ENCODE peak calls at places on chromosomes 1 and 21, in ten cellular contexts. One of them, this sample, is unnamed.
A peak's percentile ranks its signal among the peaks of the same experiment; 100 is the strongest.

GRCh38 chr21:37737497-37737896 is 178.8 kb downstream of the KCNJ6 start:
- DNase-seq in HFF-Myc: no peak
- DNase-seq in adipocyte: no peak
- DNase-seq in activated CD4-positive, CD25-positive, alpha-beta regulatory T cell treated with anti-CD3 and anti-CD28 coated beads, Interleukin-2, amount 50 U/mL, for 72 hours: no peak
- DNase-seq in stimulated activated CD4-positive, alpha-beta T cell treated with anti-CD3 and anti-CD28 coated beads, Interleukin-1b, Interleukin-23, amount 100 ng/mL, for 4 hours: no peak
- DNase-seq in transverse colon: no peak
- DNase-seq in mesothelial cell of epicardium: no peak
- DNase-seq in HTR-8/SVneo: no peak
- DNase-seq in NCI-H510A: no peak
- DNase-seq in iPS-NIHi11: no peak
- DNase-seq in this sample: no peak

GRCh38 chr1:192588546-192588945 is 13.0 kb downstream of the RGS1 start:
- DNase-seq in HFF-Myc: no peak
- DNase-seq in adipocyte: no peak
- DNase-seq in activated CD4-positive, CD25-positive, alpha-beta regulatory T cell treated with anti-CD3 and anti-CD28 coated beads, Interleukin-2, amount 50 U/mL, for 72 hours: no peak
- DNase-seq in stimulated activated CD4-positive, alpha-beta T cell treated with anti-CD3 and anti-CD28 coated beads, Interleukin-1b, Interleukin-23, amount 100 ng/mL, for 4 hours: no peak
- DNase-seq in transverse colon: no peak
- DNase-seq in mesothelial cell of epicardium: no peak
- DNase-seq in HTR-8/SVneo: no peak
- DNase-seq in NCI-H510A: no peak
- DNase-seq in iPS-NIHi11: no peak
- DNase-seq in this sample: no peak

GRCh38 chr1:82319526-82319925 is 518.8 kb downstream of the ADGRL2 start:
- DNase-seq in HFF-Myc: no peak
- DNase-seq in adipocyte: peak; percentile 47
- DNase-seq in activated CD4-positive, CD25-positive, alpha-beta regulatory T cell treated with anti-CD3 and anti-CD28 coated beads, Interleukin-2, amount 50 U/mL, for 72 hours: no peak
- DNase-seq in stimulated activated CD4-positive, alpha-beta T cell treated with anti-CD3 and anti-CD28 coated beads, Interleukin-1b, Interleukin-23, amount 100 ng/mL, for 4 hours: no peak
- DNase-seq in transverse colon: no peak
- DNase-seq in mesothelial cell of epicardium: no peak
- DNase-seq in HTR-8/SVneo: no peak
- DNase-seq in NCI-H510A: no peak
- DNase-seq in iPS-NIHi11: no peak
- DNase-seq in this sample: no peak

GRCh38 chr1:198359024-198359653 is 181.3 kb downstream of the ATP6V1G3 start:
- DNase-seq in HFF-Myc: no peak
- DNase-seq in adipocyte: peak; percentile 32
- DNase-seq in activated CD4-positive, CD25-positive, alpha-beta regulatory T cell treated with anti-CD3 and anti-CD28 coated beads, Interleukin-2, amount 50 U/mL, for 72 hours: no peak
- DNase-seq in stimulated activated CD4-positive, alpha-beta T cell treated with anti-CD3 and anti-CD28 coated beads, Interleukin-1b, Interleukin-23, amount 100 ng/mL, for 4 hours: no peak
- DNase-seq in transverse colon: no peak
- DNase-seq in mesothelial cell of epicardium: no peak
- DNase-seq in HTR-8/SVneo: no peak
- DNase-seq in NCI-H510A: no peak
- DNase-seq in iPS-NIHi11: no peak
- DNase-seq in this sample: no peak

GRCh38 chr21:25296239-25296638 is 311.0 kb downstream of the MRPL39 start:
- DNase-seq in HFF-Myc: no peak
- DNase-seq in adipocyte: peak; percentile 11
- DNase-seq in activated CD4-positive, CD25-positive, alpha-beta regulatory T cell treated with anti-CD3 and anti-CD28 coated beads, Interleukin-2, amount 50 U/mL, for 72 hours: no peak
- DNase-seq in stimulated activated CD4-positive, alpha-beta T cell treated with anti-CD3 and anti-CD28 coated beads, Interleukin-1b, Interleukin-23, amount 100 ng/mL, for 4 hours: no peak
- DNase-seq in transverse colon: no peak
- DNase-seq in mesothelial cell of epicardium: no peak
- DNase-seq in HTR-8/SVneo: no peak
- DNase-seq in NCI-H510A: no peak
- DNase-seq in iPS-NIHi11: no peak
- DNase-seq in this sample: no peak

GRCh38 chr1:248858096-248858890 is 592 bp downstream of the ZNF692 start:
- DNase-seq in HFF-Myc: no peak
- DNase-seq in adipocyte: peak; percentile 81
- DNase-seq in activated CD4-positive, CD25-positive, alpha-beta regulatory T cell treated with anti-CD3 and anti-CD28 coated beads, Interleukin-2, amount 50 U/mL, for 72 hours: peak; percentile 55
- DNase-seq in stimulated activated CD4-positive, alpha-beta T cell treated with anti-CD3 and anti-CD28 coated beads, Interleukin-1b, Interleukin-23, amount 100 ng/mL, for 4 hours: no peak
- DNase-seq in transverse colon: peak; percentile 79
- DNase-seq in mesothelial cell of epicardium: peak; percentile 79
- DNase-seq in HTR-8/SVneo: peak; percentile 35
- DNase-seq in NCI-H510A: peak; percentile 43
- DNase-seq in iPS-NIHi11: peak; percentile 85
- DNase-seq in this sample: peak; percentile 75

GRCh38 chr1:183234660-183235476 is 48.8 kb downstream of the LAMC2 start:
- DNase-seq in HFF-Myc: peak; percentile 89
- DNase-seq in adipocyte: peak; percentile 94
- DNase-seq in activated CD4-positive, CD25-positive, alpha-beta regulatory T cell treated with anti-CD3 and anti-CD28 coated beads, Interleukin-2, amount 50 U/mL, for 72 hours: no peak
- DNase-seq in stimulated activated CD4-positive, alpha-beta T cell treated with anti-CD3 and anti-CD28 coated beads, Interleukin-1b, Interleukin-23, amount 100 ng/mL, for 4 hours: no peak
- DNase-seq in transverse colon: peak; percentile 33
- DNase-seq in mesothelial cell of epicardium: peak; percentile 68
- DNase-seq in HTR-8/SVneo: peak; percentile 78
- DNase-seq in NCI-H510A: no peak
- DNase-seq in iPS-NIHi11: peak; percentile 79
- DNase-seq in this sample: peak; percentile 88

GRCh38 chr1:70202173-70202758 is 3.1 kb downstream of the LRRC40 start:
- DNase-seq in HFF-Myc: no peak
- DNase-seq in adipocyte: no peak
- DNase-seq in activated CD4-positive, CD25-positive, alpha-beta regulatory T cell treated with anti-CD3 and anti-CD28 coated beads, Interleukin-2, amount 50 U/mL, for 72 hours: no peak
- DNase-seq in stimulated activated CD4-positive, alpha-beta T cell treated with anti-CD3 and anti-CD28 coated beads, Interleukin-1b, Interleukin-23, amount 100 ng/mL, for 4 hours: no peak
- DNase-seq in transverse colon: no peak
- DNase-seq in mesothelial cell of epicardium: no peak
- DNase-seq in HTR-8/SVneo: no peak
- DNase-seq in NCI-H510A: no peak
- DNase-seq in iPS-NIHi11: no peak
- DNase-seq in this sample: no peak

GRCh38 chr1:80509965-80510522 is 1290.7 kb upstream of the ADGRL2 start:
- DNase-seq in HFF-Myc: no peak
- DNase-seq in adipocyte: no peak
- DNase-seq in activated CD4-positive, CD25-positive, alpha-beta regulatory T cell treated with anti-CD3 and anti-CD28 coated beads, Interleukin-2, amount 50 U/mL, for 72 hours: no peak
- DNase-seq in stimulated activated CD4-positive, alpha-beta T cell treated with anti-CD3 and anti-CD28 coated beads, Interleukin-1b, Interleukin-23, amount 100 ng/mL, for 4 hours: no peak
- DNase-seq in transverse colon: no peak
- DNase-seq in mesothelial cell of epicardium: no peak
- DNase-seq in HTR-8/SVneo: no peak
- DNase-seq in NCI-H510A: no peak
- DNase-seq in iPS-NIHi11: peak; percentile 41
- DNase-seq in this sample: no peak

GRCh38 chr1:208242829-208243521 is 1.2 kb downstream of the PLXNA2 start:
- DNase-seq in HFF-Myc: no peak
- DNase-seq in adipocyte: peak; percentile 67
- DNase-seq in activated CD4-positive, CD25-positive, alpha-beta regulatory T cell treated with anti-CD3 and anti-CD28 coated beads, Interleukin-2, amount 50 U/mL, for 72 hours: no peak
- DNase-seq in stimulated activated CD4-positive, alpha-beta T cell treated with anti-CD3 and anti-CD28 coated beads, Interleukin-1b, Interleukin-23, amount 100 ng/mL, for 4 hours: no peak
- DNase-seq in transverse colon: peak; percentile 45
- DNase-seq in mesothelial cell of epicardium: peak; percentile 63
- DNase-seq in HTR-8/SVneo: no peak
- DNase-seq in NCI-H510A: no peak
- DNase-seq in iPS-NIHi11: peak; percentile 52
- DNase-seq in this sample: no peak

GRCh38 chr1:205991237-205991636 is 12.0 kb downstream of the RAB7B start:
- DNase-seq in HFF-Myc: no peak
- DNase-seq in adipocyte: peak; percentile 30
- DNase-seq in activated CD4-positive, CD25-positive, alpha-beta regulatory T cell treated with anti-CD3 and anti-CD28 coated beads, Interleukin-2, amount 50 U/mL, for 72 hours: no peak
- DNase-seq in stimulated activated CD4-positive, alpha-beta T cell treated with anti-CD3 and anti-CD28 coated beads, Interleukin-1b, Interleukin-23, amount 100 ng/mL, for 4 hours: no peak
- DNase-seq in transverse colon: no peak
- DNase-seq in mesothelial cell of epicardium: no peak
- DNase-seq in HTR-8/SVneo: no peak
- DNase-seq in NCI-H510A: no peak
- DNase-seq in iPS-NIHi11: no peak
- DNase-seq in this sample: no peak

GRCh38 chr1:150973826-150974579 is 632 bp downstream of the CERS2 start:
- DNase-seq in HFF-Myc: no peak
- DNase-seq in adipocyte: peak; percentile 70
- DNase-seq in activated CD4-positive, CD25-positive, alpha-beta regulatory T cell treated with anti-CD3 and anti-CD28 coated beads, Interleukin-2, amount 50 U/mL, for 72 hours: peak; percentile 51
- DNase-seq in stimulated activated CD4-positive, alpha-beta T cell treated with anti-CD3 and anti-CD28 coated beads, Interleukin-1b, Interleukin-23, amount 100 ng/mL, for 4 hours: peak; percentile 33
- DNase-seq in transverse colon: peak; percentile 56
- DNase-seq in mesothelial cell of epicardium: peak; percentile 59
- DNase-seq in HTR-8/SVneo: no peak
- DNase-seq in NCI-H510A: no peak
- DNase-seq in iPS-NIHi11: peak; percentile 60
- DNase-seq in this sample: peak; percentile 90

GRCh38 chr21:34345892-34346291 is 17.9 kb upstream of the KCNE2 start:
- DNase-seq in HFF-Myc: no peak
- DNase-seq in adipocyte: peak; percentile 47
- DNase-seq in activated CD4-positive, CD25-positive, alpha-beta regulatory T cell treated with anti-CD3 and anti-CD28 coated beads, Interleukin-2, amount 50 U/mL, for 72 hours: no peak
- DNase-seq in stimulated activated CD4-positive, alpha-beta T cell treated with anti-CD3 and anti-CD28 coated beads, Interleukin-1b, Interleukin-23, amount 100 ng/mL, for 4 hours: no peak
- DNase-seq in transverse colon: no peak
- DNase-seq in mesothelial cell of epicardium: no peak
- DNase-seq in HTR-8/SVneo: no peak
- DNase-seq in NCI-H510A: no peak
- DNase-seq in iPS-NIHi11: no peak
- DNase-seq in this sample: no peak

GRCh38 chr1:201499795-201500669 is 6.9 kb downstream of the CSRP1 start:
- DNase-seq in HFF-Myc: no peak
- DNase-seq in adipocyte: no peak
- DNase-seq in activated CD4-positive, CD25-positive, alpha-beta regulatory T cell treated with anti-CD3 and anti-CD28 coated beads, Interleukin-2, amount 50 U/mL, for 72 hours: no peak
- DNase-seq in stimulated activated CD4-positive, alpha-beta T cell treated with anti-CD3 and anti-CD28 coated beads, Interleukin-1b, Interleukin-23, amount 100 ng/mL, for 4 hours: no peak
- DNase-seq in transverse colon: no peak
- DNase-seq in mesothelial cell of epicardium: no peak
- DNase-seq in HTR-8/SVneo: no peak
- DNase-seq in NCI-H510A: no peak
- DNase-seq in iPS-NIHi11: no peak
- DNase-seq in this sample: no peak

GRCh38 chr21:15455819-15456462 is 273.8 kb upstream of the USP25 start:
- DNase-seq in HFF-Myc: no peak
- DNase-seq in adipocyte: no peak
- DNase-seq in activated CD4-positive, CD25-positive, alpha-beta regulatory T cell treated with anti-CD3 and anti-CD28 coated beads, Interleukin-2, amount 50 U/mL, for 72 hours: no peak
- DNase-seq in stimulated activated CD4-positive, alpha-beta T cell treated with anti-CD3 and anti-CD28 coated beads, Interleukin-1b, Interleukin-23, amount 100 ng/mL, for 4 hours: no peak
- DNase-seq in transverse colon: peak; percentile 87
- DNase-seq in mesothelial cell of epicardium: no peak
- DNase-seq in HTR-8/SVneo: no peak
- DNase-seq in NCI-H510A: no peak
- DNase-seq in iPS-NIHi11: no peak
- DNase-seq in this sample: no peak

GRCh38 chr1:231460614-231461013 is 38.5 kb upstream of the EGLN1 start:
- DNase-seq in HFF-Myc: no peak
- DNase-seq in adipocyte: no peak
- DNase-seq in activated CD4-positive, CD25-positive, alpha-beta regulatory T cell treated with anti-CD3 and anti-CD28 coated beads, Interleukin-2, amount 50 U/mL, for 72 hours: no peak
- DNase-seq in stimulated activated CD4-positive, alpha-beta T cell treated with anti-CD3 and anti-CD28 coated beads, Interleukin-1b, Interleukin-23, amount 100 ng/mL, for 4 hours: peak; percentile 46
- DNase-seq in transverse colon: peak; percentile 11
- DNase-seq in mesothelial cell of epicardium: no peak
- DNase-seq in HTR-8/SVneo: no peak
- DNase-seq in NCI-H510A: no peak
- DNase-seq in iPS-NIHi11: no peak
- DNase-seq in this sample: no peak

GRCh38 chr1:9782116-9782751 is 41.5 kb downstream of the CLSTN1 start:
- DNase-seq in HFF-Myc: no peak
- DNase-seq in adipocyte: no peak
- DNase-seq in activated CD4-positive, CD25-positive, alpha-beta regulatory T cell treated with anti-CD3 and anti-CD28 coated beads, Interleukin-2, amount 50 U/mL, for 72 hours: no peak
- DNase-seq in stimulated activated CD4-positive, alpha-beta T cell treated with anti-CD3 and anti-CD28 coated beads, Interleukin-1b, Interleukin-23, amount 100 ng/mL, for 4 hours: no peak
- DNase-seq in transverse colon: no peak
- DNase-seq in mesothelial cell of epicardium: no peak
- DNase-seq in HTR-8/SVneo: no peak
- DNase-seq in NCI-H510A: no peak
- DNase-seq in iPS-NIHi11: no peak
- DNase-seq in this sample: no peak

GRCh38 chr1:94039514-94039870 is 81.5 kb downstream of the ABCA4 start:
- DNase-seq in HFF-Myc: no peak
- DNase-seq in adipocyte: peak; percentile 85
- DNase-seq in activated CD4-positive, CD25-positive, alpha-beta regulatory T cell treated with anti-CD3 and anti-CD28 coated beads, Interleukin-2, amount 50 U/mL, for 72 hours: peak; percentile 61
- DNase-seq in stimulated activated CD4-positive, alpha-beta T cell treated with anti-CD3 and anti-CD28 coated beads, Interleukin-1b, Interleukin-23, amount 100 ng/mL, for 4 hours: peak; percentile 36
- DNase-seq in transverse colon: peak; percentile 67
- DNase-seq in mesothelial cell of epicardium: peak; percentile 84
- DNase-seq in HTR-8/SVneo: no peak
- DNase-seq in NCI-H510A: peak; percentile 50
- DNase-seq in iPS-NIHi11: peak; percentile 84
- DNase-seq in this sample: peak; percentile 79

GRCh38 chr1:39418223-39418622 is 73.2 kb upstream of the BMP8A start:
- DNase-seq in HFF-Myc: no peak
- DNase-seq in adipocyte: peak; percentile 41
- DNase-seq in activated CD4-positive, CD25-positive, alpha-beta regulatory T cell treated with anti-CD3 and anti-CD28 coated beads, Interleukin-2, amount 50 U/mL, for 72 hours: no peak
- DNase-seq in stimulated activated CD4-positive, alpha-beta T cell treated with anti-CD3 and anti-CD28 coated beads, Interleukin-1b, Interleukin-23, amount 100 ng/mL, for 4 hours: no peak
- DNase-seq in transverse colon: no peak
- DNase-seq in mesothelial cell of epicardium: no peak
- DNase-seq in HTR-8/SVneo: no peak
- DNase-seq in NCI-H510A: no peak
- DNase-seq in iPS-NIHi11: no peak
- DNase-seq in this sample: no peak

GRCh38 chr1:64572222-64572900 is 102.4 kb downstream of the CACHD1 start:
- DNase-seq in HFF-Myc: no peak
- DNase-seq in adipocyte: no peak
- DNase-seq in activated CD4-positive, CD25-positive, alpha-beta regulatory T cell treated with anti-CD3 and anti-CD28 coated beads, Interleukin-2, amount 50 U/mL, for 72 hours: no peak
- DNase-seq in stimulated activated CD4-positive, alpha-beta T cell treated with anti-CD3 and anti-CD28 coated beads, Interleukin-1b, Interleukin-23, amount 100 ng/mL, for 4 hours: no peak
- DNase-seq in transverse colon: no peak
- DNase-seq in mesothelial cell of epicardium: no peak
- DNase-seq in HTR-8/SVneo: peak; percentile 9
- DNase-seq in NCI-H510A: peak; percentile 57
- DNase-seq in iPS-NIHi11: peak; percentile 41
- DNase-seq in this sample: peak; percentile 87

GRCh38 chr1:91742848-91743292 is 143.1 kb downstream of the TGFBR3 start:
- DNase-seq in HFF-Myc: no peak
- DNase-seq in adipocyte: no peak
- DNase-seq in activated CD4-positive, CD25-positive, alpha-beta regulatory T cell treated with anti-CD3 and anti-CD28 coated beads, Interleukin-2, amount 50 U/mL, for 72 hours: no peak
- DNase-seq in stimulated activated CD4-positive, alpha-beta T cell treated with anti-CD3 and anti-CD28 coated beads, Interleukin-1b, Interleukin-23, amount 100 ng/mL, for 4 hours: no peak
- DNase-seq in transverse colon: peak; percentile 20
- DNase-seq in mesothelial cell of epicardium: no peak
- DNase-seq in HTR-8/SVneo: no peak
- DNase-seq in NCI-H510A: peak; percentile 30
- DNase-seq in iPS-NIHi11: no peak
- DNase-seq in this sample: no peak

GRCh38 chr21:35428489-35428888 is 379.4 kb upstream of the RUNX1 start:
- DNase-seq in HFF-Myc: no peak
- DNase-seq in adipocyte: no peak
- DNase-seq in activated CD4-positive, CD25-positive, alpha-beta regulatory T cell treated with anti-CD3 and anti-CD28 coated beads, Interleukin-2, amount 50 U/mL, for 72 hours: no peak
- DNase-seq in stimulated activated CD4-positive, alpha-beta T cell treated with anti-CD3 and anti-CD28 coated beads, Interleukin-1b, Interleukin-23, amount 100 ng/mL, for 4 hours: peak; percentile 18
- DNase-seq in transverse colon: no peak
- DNase-seq in mesothelial cell of epicardium: no peak
- DNase-seq in HTR-8/SVneo: no peak
- DNase-seq in NCI-H510A: no peak
- DNase-seq in iPS-NIHi11: peak; percentile 9
- DNase-seq in this sample: no peak

GRCh38 chr1:73736125-73736524 is 461.9 kb downstream of the LRRIQ3 start:
- DNase-seq in HFF-Myc: no peak
- DNase-seq in adipocyte: no peak
- DNase-seq in activated CD4-positive, CD25-positive, alpha-beta regulatory T cell treated with anti-CD3 and anti-CD28 coated beads, Interleukin-2, amount 50 U/mL, for 72 hours: no peak
- DNase-seq in stimulated activated CD4-positive, alpha-beta T cell treated with anti-CD3 and anti-CD28 coated beads, Interleukin-1b, Interleukin-23, amount 100 ng/mL, for 4 hours: no peak
- DNase-seq in transverse colon: no peak
- DNase-seq in mesothelial cell of epicardium: no peak
- DNase-seq in HTR-8/SVneo: no peak
- DNase-seq in NCI-H510A: no peak
- DNase-seq in iPS-NIHi11: no peak
- DNase-seq in this sample: no peak

GRCh38 chr21:43954042-43954441 is 58.1 kb upstream of the TRAPPC10 start:
- DNase-seq in HFF-Myc: no peak
- DNase-seq in adipocyte: no peak
- DNase-seq in activated CD4-positive, CD25-positive, alpha-beta regulatory T cell treated with anti-CD3 and anti-CD28 coated beads, Interleukin-2, amount 50 U/mL, for 72 hours: no peak
- DNase-seq in stimulated activated CD4-positive, alpha-beta T cell treated with anti-CD3 and anti-CD28 coated beads, Interleukin-1b, Interleukin-23, amount 100 ng/mL, for 4 hours: no peak
- DNase-seq in transverse colon: no peak
- DNase-seq in mesothelial cell of epicardium: no peak
- DNase-seq in HTR-8/SVneo: no peak
- DNase-seq in NCI-H510A: no peak
- DNase-seq in iPS-NIHi11: no peak
- DNase-seq in this sample: no peak

GRCh38 chr1:198254521-198254920 is 97.7 kb downstream of the NEK7 start:
- DNase-seq in HFF-Myc: no peak
- DNase-seq in adipocyte: peak; percentile 42
- DNase-seq in activated CD4-positive, CD25-positive, alpha-beta regulatory T cell treated with anti-CD3 and anti-CD28 coated beads, Interleukin-2, amount 50 U/mL, for 72 hours: no peak
- DNase-seq in stimulated activated CD4-positive, alpha-beta T cell treated with anti-CD3 and anti-CD28 coated beads, Interleukin-1b, Interleukin-23, amount 100 ng/mL, for 4 hours: no peak
- DNase-seq in transverse colon: no peak
- DNase-seq in mesothelial cell of epicardium: no peak
- DNase-seq in HTR-8/SVneo: no peak
- DNase-seq in NCI-H510A: no peak
- DNase-seq in iPS-NIHi11: no peak
- DNase-seq in this sample: no peak

GRCh38 chr1:225611537-225612223 is 41.2 kb downstream of the ENAH start:
- DNase-seq in HFF-Myc: no peak
- DNase-seq in adipocyte: no peak
- DNase-seq in activated CD4-positive, CD25-positive, alpha-beta regulatory T cell treated with anti-CD3 and anti-CD28 coated beads, Interleukin-2, amount 50 U/mL, for 72 hours: no peak
- DNase-seq in stimulated activated CD4-positive, alpha-beta T cell treated with anti-CD3 and anti-CD28 coated beads, Interleukin-1b, Interleukin-23, amount 100 ng/mL, for 4 hours: no peak
- DNase-seq in transverse colon: no peak
- DNase-seq in mesothelial cell of epicardium: no peak
- DNase-seq in HTR-8/SVneo: no peak
- DNase-seq in NCI-H510A: no peak
- DNase-seq in iPS-NIHi11: no peak
- DNase-seq in this sample: no peak

GRCh38 chr1:3011631-3012510 is 9.4 kb upstream of the ACTRT2 start:
- DNase-seq in HFF-Myc: no peak
- DNase-seq in adipocyte: no peak
- DNase-seq in activated CD4-positive, CD25-positive, alpha-beta regulatory T cell treated with anti-CD3 and anti-CD28 coated beads, Interleukin-2, amount 50 U/mL, for 72 hours: no peak
- DNase-seq in stimulated activated CD4-positive, alpha-beta T cell treated with anti-CD3 and anti-CD28 coated beads, Interleukin-1b, Interleukin-23, amount 100 ng/mL, for 4 hours: no peak
- DNase-seq in transverse colon: peak; percentile 4
- DNase-seq in mesothelial cell of epicardium: no peak
- DNase-seq in HTR-8/SVneo: no peak
- DNase-seq in NCI-H510A: no peak
- DNase-seq in iPS-NIHi11: no peak
- DNase-seq in this sample: no peak

GRCh38 chr1:5555853-5556252 is 436.4 kb downstream of the NPHP4 start:
- DNase-seq in HFF-Myc: no peak
- DNase-seq in adipocyte: no peak
- DNase-seq in activated CD4-positive, CD25-positive, alpha-beta regulatory T cell treated with anti-CD3 and anti-CD28 coated beads, Interleukin-2, amount 50 U/mL, for 72 hours: no peak
- DNase-seq in stimulated activated CD4-positive, alpha-beta T cell treated with anti-CD3 and anti-CD28 coated beads, Interleukin-1b, Interleukin-23, amount 100 ng/mL, for 4 hours: no peak
- DNase-seq in transverse colon: no peak
- DNase-seq in mesothelial cell of epicardium: no peak
- DNase-seq in HTR-8/SVneo: no peak
- DNase-seq in NCI-H510A: no peak
- DNase-seq in iPS-NIHi11: no peak
- DNase-seq in this sample: no peak

This sample was measured in NCI-H526.